ENCODE peak calls at places on chromosomes 4 and X, in eight cellular contexts. X is colonic mucosa; H is NCI-H1105; G is mesenchymal stem cell; U is stimulated activated naive CD8-positive, alpha-beta T cell treated with anti-CD3 and anti-CD28 coated beads, Interleukin-15, Interleukin-2, amounts not matched to agents 100 U/mL and 50 U/mL, for 24 hours; E is IMR-90; L is neural progenitor cell; A is COR-L47. C is an unnamed sample.

GRCh38 chr4:184529283-184529682 is 54.9 kb upstream of the IRF2 start:
- DNase-seq in X (no peak), U (no peak), A (no peak), G (no peak), E (no peak), L (no peak), H (no peak), C (no peak)

GRCh38 chr4:85762204-85762884 is 287.4 kb downstream of the ARHGAP24 start:
- DNase-seq in A (no peak), G (peak; percentile 80), E (peak; percentile 93), H (no peak), L (no peak), U (no peak), X (no peak), C (no peak)

GRCh38 chr4:19358015-19358414 is 893.7 kb upstream of the SLIT2 start:
- DNase-seq in L (no peak), H (no peak), A (no peak), X (no peak), E (peak; percentile 67), U (no peak), G (no peak), C (no peak)

GRCh38 chrX:12753366-12753765 is 37.8 kb upstream of the PRPS2 start:
- DNase-seq in X (no peak), A (no peak), E (no peak), G (no peak), L (no peak), U (no peak), H (no peak), C (no peak)

GRCh38 chr4:15400911-15401671 is 26.7 kb upstream of the C1QTNF7 start:
- DNase-seq in H (no peak), E (peak; percentile 65), A (no peak), G (peak; percentile 59), U (peak; percentile 42), X (peak; percentile 24), L (no peak), C (no peak)

GRCh38 chrX:57286507-57287251 is at the start of gene FAAH2:
- DNase-seq in E (no peak), A (peak; percentile 81), U (peak; percentile 19), H (peak; percentile 81), G (no peak), L (peak; percentile 73), X (peak; percentile 77), C (peak; percentile 12)

GRCh38 chr4:152045781-152046571 is 285.2 kb upstream of the GATB start:
- DNase-seq in H (no peak), G (peak; percentile 22), L (peak; percentile 94), X (peak; percentile 68), U (peak; percentile 44), A (no peak), E (no peak), C (peak; percentile 81)

GRCh38 chr4:66266035-66266434 is 595.7 kb upstream of the EPHA5 start:
- DNase-seq in H (no peak), U (no peak), A (no peak), G (no peak), E (no peak), X (no peak), L (peak; percentile 42), C (peak; percentile 22)

GRCh38 chrX:150543230-150544155 is 24.9 kb upstream of the MTM1 start:
- DNase-seq in A (no peak), L (peak; percentile 19), G (no peak), X (no peak), U (no peak), H (no peak), E (no peak), C (no peak)

GRCh38 chr4:44766453-44766852 is 40.1 kb upstream of the GNPDA2 start:
- DNase-seq in G (no peak), A (no peak), U (no peak), X (no peak), E (no peak), L (no peak), H (no peak), C (no peak)

GRCh38 chr4:87856816-87857215 is 24.0 kb downstream of the MEPE start:
- DNase-seq in A (no peak), X (no peak), H (no peak), E (no peak), U (no peak), G (no peak), L (no peak), C (no peak)

GRCh38 chr4:7077371-7077770 is 9.5 kb upstream of the GRPEL1 start:
- DNase-seq in L (no peak), A (no peak), U (no peak), E (no peak), H (no peak), G (no peak), X (no peak), C (no peak)

GRCh38 chrX:100819837-100820666 is at the start of gene CSTF2:
- DNase-seq in L (peak; percentile 89), E (peak; percentile 79), H (peak; percentile 68), G (peak; percentile 85), U (peak; percentile 77), X (peak; percentile 81), A (peak; percentile 69), C (peak; percentile 74)

GRCh38 chr4:140238353-140239041 is 84.5 kb upstream of the MAML3 start:
- DNase-seq in X (peak; percentile 91), H (peak; percentile 88), A (peak; percentile 98), G (no peak), E (peak; percentile 77), L (peak; percentile 69), U (no peak), C (peak; percentile 25)

C was measured in nephron progenitor cell.